ENCODE peak calls at places on chromosomes 7 and 10, in eight cellular contexts. A is HTR-8/SVneo; M is T1000; R is ovary; X is NCI-H2029 treated with DMSO at 0.1 percent for 48 hours; O is activated naive CD4-positive, alpha-beta T cell treated with anti-CD3 and anti-CD28 coated beads, Interleukin-2, amount 50 U/mL, for 72 hours; V is GM03348; K is stimulated activated CD4-positive, alpha-beta T cell treated with anti-CD3 and anti-CD28 coated beads, Interleukin-12 subunit alpha, Interleukin-12 subunit beta, amount 100 ng/mL, for 4 hours. N is an unnamed sample.

GRCh38 chr7:28732037-28732869 is 225.9 kb downstream of the TRIL start:
- DNase-seq in A (no peak), M (no peak), R (peak; percentile 40), X (peak; percentile 34), O (no peak), V (peak; percentile 67), K (no peak), N (no peak)

GRCh38 chr10:16386855-16387254 is 50.0 kb upstream of the PTER start:
- DNase-seq in A (no peak), M (no peak), R (no peak), X (no peak), O (no peak), V (no peak), K (no peak), N (no peak)

GRCh38 chr10:53233759-53234158 is 461.2 kb upstream of the MBL2 start:
- DNase-seq in A (no peak), M (no peak), R (no peak), X (no peak), O (no peak), V (no peak), K (no peak), N (no peak)

GRCh38 chr10:28783089-28783488 is 105.8 kb downstream of the BAMBI start:
- DNase-seq in A (no peak), M (no peak), R (no peak), X (no peak), O (no peak), V (no peak), K (no peak), N (no peak)

GRCh38 chr7:116630932-116631449 is 41.0 kb upstream of the MET start:
- DNase-seq in A (no peak), M (peak; percentile 57), R (no peak), X (no peak), O (no peak), V (peak; percentile 61), K (no peak), N (no peak)

GRCh38 chr10:96233959-96234358 is 37.4 kb downstream of the BLNK start:
- DNase-seq in A (no peak), M (no peak), R (no peak), X (no peak), O (no peak), V (no peak), K (no peak), N (no peak)

GRCh38 chr7:157405501-157405900 is 68.7 kb downstream of the DNAJB6 start:
- DNase-seq in A (no peak), M (no peak), R (no peak), X (no peak), O (no peak), V (no peak), K (no peak), N (no peak)

GRCh38 chr10:16964571-16965241 is 147.5 kb upstream of the RSU1 start:
- DNase-seq in A (no peak), M (no peak), R (no peak), X (no peak), O (no peak), V (peak; percentile 34), K (no peak), N (no peak)

GRCh38 chr10:97771913-97772823 is at the start of gene SFRP5:
- DNase-seq in A (no peak), M (no peak), R (no peak), X (no peak), O (no peak), V (no peak), K (no peak), N (no peak)

GRCh38 chr10:23031318-23031717 is 64.1 kb upstream of the MSRB2 start:
- DNase-seq in A (no peak), M (no peak), R (no peak), X (no peak), O (no peak), V (no peak), K (no peak), N (no peak)

GRCh38 chr7:43815373-43815772 is 53.9 kb downstream of the MRPS24 start:
- DNase-seq in A (no peak), M (no peak), R (no peak), X (no peak), O (no peak), V (no peak), K (no peak), N (no peak)

GRCh38 chr10:101941871-101942270 is 98.3 kb upstream of the KCNIP2 start:
- DNase-seq in A (no peak), M (no peak), R (no peak), X (no peak), O (no peak), V (peak; percentile 51), K (no peak), N (no peak)

GRCh38 chr10:77637474-77637985 is at the start of gene KCNMA1:
- DNase-seq in A (peak; percentile 51), M (peak; percentile 57), R (no peak), X (no peak), O (no peak), V (peak; percentile 84), K (no peak), N (no peak)

GRCh38 chr10:25465582-25466372 is 291.0 kb downstream of the GPR158 start:
- DNase-seq in A (no peak), M (peak; percentile 42), R (no peak), X (peak; percentile 10), O (no peak), V (no peak), K (no peak), N (no peak)

GRCh38 chr10:84296071-84296981 is 32.1 kb upstream of the CCSER2 start:
- DNase-seq in A (peak; percentile 37), M (peak; percentile 67), R (no peak), X (no peak), O (no peak), V (no peak), K (no peak), N (no peak)

GRCh38 chr10:51706225-51706624 is 6.8 kb upstream of the CSTF2T start:
- DNase-seq in A (no peak), M (no peak), R (peak; percentile 96), X (no peak), O (no peak), V (peak; percentile 73), K (no peak), N (no peak)

GRCh38 chr7:28414453-28414852 is 2.1 kb downstream of the CREB5 start:
- DNase-seq in A (no peak), M (no peak), R (no peak), X (no peak), O (no peak), V (no peak), K (no peak), N (no peak)

GRCh38 chr7:71216211-71216610 is 84.3 kb downstream of the GALNT17 start:
- DNase-seq in A (no peak), M (no peak), R (no peak), X (no peak), O (no peak), V (no peak), K (no peak), N (no peak)

GRCh38 chr10:4018054-4018511 is 233.1 kb upstream of the KLF6 start:
- DNase-seq in A (no peak), M (no peak), R (no peak), X (no peak), O (no peak), V (no peak), K (no peak), N (no peak)

GRCh38 chr10:132714096-132714721 is 71.7 kb downstream of the NKX6-2 start:
- DNase-seq in A (no peak), M (no peak), R (no peak), X (no peak), O (no peak), V (no peak), K (no peak), N (no peak)

GRCh38 chr7:142838461-142839213 is 16.2 kb upstream of the EPHB6 start:
- DNase-seq in A (no peak), M (no peak), R (no peak), X (no peak), O (no peak), V (no peak), K (no peak), N (no peak)

GRCh38 chr7:128150223-128150622 is 90.9 kb upstream of the LEP start:
- DNase-seq in A (no peak), M (no peak), R (no peak), X (no peak), O (no peak), V (no peak), K (no peak), N (no peak)

GRCh38 chr10:93346060-93346459 is 136.1 kb downstream of the MYOF start:
- DNase-seq in A (no peak), M (no peak), R (no peak), X (no peak), O (no peak), V (no peak), K (no peak), N (no peak)

GRCh38 chr7:46759711-46760480 is 822.0 kb downstream of the TNS3 start:
- DNase-seq in A (no peak), M (no peak), R (no peak), X (no peak), O (no peak), V (peak; percentile 58), K (no peak), N (no peak)

GRCh38 chr10:109961181-109962001 is 38.1 kb upstream of the XPNPEP1 start:
- DNase-seq in A (peak; percentile 34), M (no peak), R (no peak), X (peak; percentile 9), O (no peak), V (no peak), K (no peak), N (no peak)

GRCh38 chr7:142177869-142178268 is 66.4 kb downstream of the MGAM2 start:
- DNase-seq in A (no peak), M (no peak), R (no peak), X (no peak), O (no peak), V (no peak), K (no peak), N (no peak)

GRCh38 chr10:89633484-89633883 is 11.6 kb downstream of the PANK1 start:
- DNase-seq in A (no peak), M (no peak), R (no peak), X (no peak), O (no peak), V (peak; percentile 67), K (no peak), N (no peak)

N was measured in naive thymus-derived CD8-positive, alpha-beta T cell.